ENCODE peak calls at places on chromosomes 6 and 20, in five cellular contexts. One of them, this sample, is unnamed.

GRCh38 chr6:75381878-75382633 is 97.5 kb upstream of the TMEM30A start:
- DNase-seq in GM23248: no peak
- DNase-seq in SK-N-SH: peak
- DNase-seq in HCT116: no peak
- DNase-seq in neural progenitor cell: no peak
- DNase-seq in this sample: no peak

GRCh38 chr6:158662607-158663464 is 13.0 kb downstream of the SYTL3 start:
- DNase-seq in GM23248: no peak
- DNase-seq in SK-N-SH: no peak
- DNase-seq in HCT116: no peak
- DNase-seq in neural progenitor cell: no peak
- DNase-seq in this sample: peak

GRCh38 chr6:77030929-77031674 is 432.2 kb downstream of the HTR1B start:
- DNase-seq in GM23248: no peak
- DNase-seq in SK-N-SH: no peak
- DNase-seq in HCT116: no peak
- DNase-seq in neural progenitor cell: no peak
- DNase-seq in this sample: no peak

GRCh38 chr6:43706788-43707187 is 19.2 kb upstream of the MRPS18A start:
- DNase-seq in GM23248: no peak
- DNase-seq in SK-N-SH: no peak
- DNase-seq in HCT116: no peak
- DNase-seq in neural progenitor cell: no peak
- DNase-seq in this sample: no peak

GRCh38 chr6:169253745-169254238 is at the start of gene THBS2:
- DNase-seq in GM23248: peak
- DNase-seq in SK-N-SH: no peak
- DNase-seq in HCT116: no peak
- DNase-seq in neural progenitor cell: peak
- DNase-seq in this sample: no peak

GRCh38 chr6:111771084-111771411 is 102.2 kb downstream of the FYN start:
- DNase-seq in GM23248: no peak
- DNase-seq in SK-N-SH: no peak
- DNase-seq in HCT116: no peak
- DNase-seq in neural progenitor cell: peak
- DNase-seq in this sample: no peak

GRCh38 chr6:124490123-124490522 is 472.1 kb upstream of the RNF217 start:
- DNase-seq in GM23248: no peak
- DNase-seq in SK-N-SH: no peak
- DNase-seq in HCT116: no peak
- DNase-seq in neural progenitor cell: no peak
- DNase-seq in this sample: no peak

GRCh38 chr6:293185-294174 is 1.2 kb downstream of the DUSP22 start:
- DNase-seq in GM23248: peak
- DNase-seq in SK-N-SH: no peak
- DNase-seq in HCT116: no peak
- DNase-seq in neural progenitor cell: peak
- DNase-seq in this sample: peak

GRCh38 chr6:20708367-20709124 is 174.3 kb downstream of the CDKAL1 start:
- DNase-seq in GM23248: no peak
- DNase-seq in SK-N-SH: no peak
- DNase-seq in HCT116: no peak
- DNase-seq in neural progenitor cell: peak
- DNase-seq in this sample: no peak

GRCh38 chr6:31782126-31782941 is 5.2 kb upstream of the VWA7 start:
- DNase-seq in GM23248: no peak
- DNase-seq in SK-N-SH: no peak
- DNase-seq in HCT116: no peak
- DNase-seq in neural progenitor cell: no peak
- DNase-seq in this sample: no peak

GRCh38 chr6:158047120-158047518 is 65.5 kb downstream of the SYNJ2 start:
- DNase-seq in GM23248: peak
- DNase-seq in SK-N-SH: no peak
- DNase-seq in HCT116: no peak
- DNase-seq in neural progenitor cell: no peak
- DNase-seq in this sample: peak

GRCh38 chr20:36845288-36845969 is 30.5 kb upstream of the TLDC2 start:
- DNase-seq in GM23248: no peak
- DNase-seq in SK-N-SH: no peak
- DNase-seq in HCT116: no peak
- DNase-seq in neural progenitor cell: peak
- DNase-seq in this sample: no peak

GRCh38 chr6:2229039-2229438 is 16.4 kb downstream of the GMDS start:
- DNase-seq in GM23248: no peak
- DNase-seq in SK-N-SH: no peak
- DNase-seq in HCT116: no peak
- DNase-seq in neural progenitor cell: no peak
- DNase-seq in this sample: no peak

GRCh38 chr6:95280690-95281273 is 296.6 kb upstream of the MANEA start:
- DNase-seq in GM23248: peak
- DNase-seq in SK-N-SH: peak
- DNase-seq in HCT116: peak
- DNase-seq in neural progenitor cell: peak
- DNase-seq in this sample: peak
- TF ChIP-seq EZH2phosphoT487 in GM23248: no peak
- TF ChIP-seq EZH2phosphoT487 in SK-N-SH: no peak
- TF ChIP-seq EZH2phosphoT487 in HCT116: no peak
- TF ChIP-seq EZH2phosphoT487 in neural progenitor cell: no peak
- TF ChIP-seq EZH2phosphoT487 in this sample: no peak

GRCh38 chr6:108168026-108168463 is 2.2 kb downstream of the NR2E1 start:
- DNase-seq in GM23248: no peak
- DNase-seq in SK-N-SH: no peak
- DNase-seq in HCT116: no peak
- DNase-seq in neural progenitor cell: peak
- DNase-seq in this sample: no peak

GRCh38 chr6:108168501-108168979 is 2.7 kb downstream of the NR2E1 start:
- DNase-seq in GM23248: peak
- DNase-seq in SK-N-SH: peak
- DNase-seq in HCT116: no peak
- DNase-seq in neural progenitor cell: peak
- DNase-seq in this sample: no peak

GRCh38 chr6:108166664-108167448 is 1.0 kb downstream of the NR2E1 start:
- DNase-seq in GM23248: no peak
- DNase-seq in SK-N-SH: peak
- DNase-seq in HCT116: no peak
- DNase-seq in neural progenitor cell: peak
- DNase-seq in this sample: no peak

GRCh38 chr6:108165714-108166663 is at the start of gene NR2E1:
- DNase-seq in GM23248: peak
- DNase-seq in SK-N-SH: peak
- DNase-seq in HCT116: no peak
- DNase-seq in neural progenitor cell: peak
- DNase-seq in this sample: no peak

GRCh38 chr6:108167449-108167903 is 1.7 kb downstream of the NR2E1 start:
- DNase-seq in GM23248: no peak
- DNase-seq in SK-N-SH: no peak
- DNase-seq in HCT116: no peak
- DNase-seq in neural progenitor cell: peak
- DNase-seq in this sample: no peak
- TF ChIP-seq EZH2phosphoT487 in GM23248: no peak
- TF ChIP-seq EZH2phosphoT487 in SK-N-SH: no peak
- TF ChIP-seq EZH2phosphoT487 in HCT116: no peak
- TF ChIP-seq EZH2phosphoT487 in neural progenitor cell: no peak
- TF ChIP-seq EZH2phosphoT487 in this sample: no peak

DNA sequence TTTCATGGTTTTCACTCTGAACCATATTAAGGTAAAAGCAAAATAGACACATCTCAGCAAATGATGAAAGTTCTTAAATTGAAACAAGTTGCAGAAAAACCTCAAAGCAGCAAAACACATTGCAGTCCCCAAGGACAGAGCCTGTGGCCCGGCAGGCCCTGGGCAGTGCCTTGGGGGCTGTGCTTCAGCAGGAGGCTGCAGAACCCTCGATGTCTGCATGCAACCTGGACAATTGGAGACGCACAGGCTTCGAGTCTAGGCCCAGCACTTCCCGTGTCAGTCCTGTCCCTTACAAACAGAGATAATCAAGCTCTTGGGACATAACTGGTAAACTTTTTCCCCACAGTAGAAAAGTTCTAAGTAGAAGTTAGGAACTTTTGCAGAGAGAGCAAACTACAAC is 9.2 kb downstream of the PYGB start:
- DNase-seq in GM23248: no peak
- DNase-seq in SK-N-SH: no peak
- DNase-seq in HCT116: no peak
- DNase-seq in neural progenitor cell: no peak
- DNase-seq in this sample: no peak
- TF ChIP-seq EZH2phosphoT487 in GM23248: no peak
- TF ChIP-seq EZH2phosphoT487 in SK-N-SH: no peak
- TF ChIP-seq EZH2phosphoT487 in HCT116: no peak
- TF ChIP-seq EZH2phosphoT487 in neural progenitor cell: no peak
- TF ChIP-seq EZH2phosphoT487 in this sample: no peak

DNA sequence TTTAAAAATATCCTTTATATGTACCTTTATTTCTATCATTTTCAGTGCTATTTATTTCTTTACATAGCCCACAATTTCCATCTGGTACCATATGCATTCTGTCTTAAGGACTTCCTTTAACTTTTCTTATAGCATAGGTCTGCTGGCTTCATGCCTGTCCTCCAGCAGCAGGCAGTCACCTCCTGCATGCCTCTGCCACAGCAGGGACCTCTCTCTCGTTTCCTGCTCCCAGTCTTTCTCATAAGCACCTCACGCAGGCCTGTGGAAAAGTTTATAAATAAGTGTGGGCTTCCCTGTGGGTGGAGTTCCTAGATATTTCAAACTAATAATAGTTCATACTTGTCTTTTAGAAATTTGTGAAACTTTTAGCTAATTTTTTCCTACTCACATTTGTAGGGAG is 133.9 kb downstream of the KCNQ5 start:
- DNase-seq in GM23248: no peak
- DNase-seq in SK-N-SH: no peak
- DNase-seq in HCT116: no peak
- DNase-seq in neural progenitor cell: no peak
- DNase-seq in this sample: no peak
- TF ChIP-seq EZH2phosphoT487 in GM23248: no peak
- TF ChIP-seq EZH2phosphoT487 in SK-N-SH: no peak
- TF ChIP-seq EZH2phosphoT487 in HCT116: no peak
- TF ChIP-seq EZH2phosphoT487 in neural progenitor cell: no peak
- TF ChIP-seq EZH2phosphoT487 in this sample: no peak

DNA sequence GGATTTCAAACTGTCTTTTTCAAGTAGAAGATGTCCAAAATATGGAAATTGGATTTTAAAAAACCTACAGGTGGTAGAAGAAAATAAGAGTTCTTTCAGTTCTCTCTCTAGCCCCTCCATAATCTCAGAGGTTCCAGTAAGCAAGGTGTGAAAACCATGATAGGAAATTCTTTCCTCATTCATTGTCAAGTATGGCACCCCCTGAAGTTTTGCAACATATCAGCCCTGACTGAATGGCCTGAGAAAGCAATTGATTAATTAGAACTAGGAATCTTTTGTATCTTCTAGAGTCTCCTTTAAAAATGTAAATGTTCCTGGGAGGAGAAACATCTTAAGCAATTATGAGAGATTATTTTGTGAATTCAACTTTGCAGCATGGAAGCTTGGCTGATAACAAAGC is 198.7 kb upstream of the STXBP5 start:
- DNase-seq in GM23248: no peak
- DNase-seq in SK-N-SH: no peak
- DNase-seq in HCT116: no peak
- DNase-seq in neural progenitor cell: no peak
- DNase-seq in this sample: no peak
- TF ChIP-seq EZH2phosphoT487 in GM23248: no peak
- TF ChIP-seq EZH2phosphoT487 in SK-N-SH: no peak
- TF ChIP-seq EZH2phosphoT487 in HCT116: no peak
- TF ChIP-seq EZH2phosphoT487 in neural progenitor cell: no peak
- TF ChIP-seq EZH2phosphoT487 in this sample: no peak

GRCh38 chr6:130794010-130794675 is 33.1 kb upstream of the SMLR1 start:
- DNase-seq in GM23248: no peak
- DNase-seq in SK-N-SH: no peak
- DNase-seq in HCT116: no peak
- DNase-seq in neural progenitor cell: no peak
- DNase-seq in this sample: no peak

GRCh38 chr6:130794686-130795085 is 32.5 kb upstream of the SMLR1 start:
- DNase-seq in GM23248: no peak
- DNase-seq in SK-N-SH: no peak
- DNase-seq in HCT116: no peak
- DNase-seq in neural progenitor cell: no peak
- DNase-seq in this sample: no peak

GRCh38 chr6:130796313-130796905 is 30.8 kb upstream of the SMLR1 start:
- DNase-seq in GM23248: peak
- DNase-seq in SK-N-SH: peak
- DNase-seq in HCT116: no peak
- DNase-seq in neural progenitor cell: no peak
- DNase-seq in this sample: peak
- TF ChIP-seq EZH2phosphoT487 in GM23248: no peak
- TF ChIP-seq EZH2phosphoT487 in SK-N-SH: no peak
- TF ChIP-seq EZH2phosphoT487 in HCT116: no peak
- TF ChIP-seq EZH2phosphoT487 in neural progenitor cell: no peak
- TF ChIP-seq EZH2phosphoT487 in this sample: no peak

GRCh38 chr6:151325075-151326050 is 66.0 kb downstream of the ZBTB2 start:
- DNase-seq in GM23248: peak
- DNase-seq in SK-N-SH: peak
- DNase-seq in HCT116: peak
- DNase-seq in neural progenitor cell: peak
- DNase-seq in this sample: peak
- TF ChIP-seq EZH2phosphoT487 in GM23248: no peak
- TF ChIP-seq EZH2phosphoT487 in SK-N-SH: no peak
- TF ChIP-seq EZH2phosphoT487 in HCT116: no peak
- TF ChIP-seq EZH2phosphoT487 in neural progenitor cell: no peak
- TF ChIP-seq EZH2phosphoT487 in this sample: no peak

GRCh38 chr6:38239719-38240451 is 399.8 kb downstream of the BTBD9 start:
- DNase-seq in GM23248: peak
- DNase-seq in SK-N-SH: no peak
- DNase-seq in HCT116: no peak
- DNase-seq in neural progenitor cell: no peak
- DNase-seq in this sample: peak
- TF ChIP-seq EZH2phosphoT487 in GM23248: no peak
- TF ChIP-seq EZH2phosphoT487 in SK-N-SH: no peak
- TF ChIP-seq EZH2phosphoT487 in HCT116: no peak
- TF ChIP-seq EZH2phosphoT487 in neural progenitor cell: no peak
- TF ChIP-seq EZH2phosphoT487 in this sample: no peak

DNA sequence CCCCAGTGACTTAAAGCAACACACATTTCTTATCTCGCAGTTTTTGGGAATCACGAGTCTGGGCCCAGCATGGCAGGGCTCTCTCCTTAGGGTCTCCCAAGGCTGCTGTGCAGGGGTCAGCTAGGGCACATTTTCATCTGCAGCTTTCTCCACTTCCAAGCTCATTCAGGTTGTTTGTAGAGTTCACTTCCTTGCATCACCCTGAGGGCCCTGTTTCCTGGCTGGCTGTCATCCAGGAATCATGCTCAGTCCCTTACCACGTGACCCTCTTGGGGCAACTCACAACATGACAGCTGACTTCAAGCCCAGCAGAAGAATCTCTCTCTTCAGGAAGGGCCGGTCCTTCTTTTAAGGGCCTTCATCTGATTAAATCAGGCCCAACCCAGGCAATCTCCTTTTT is 21.3 kb downstream of the SNAP25 start:
- DNase-seq in GM23248: no peak
- DNase-seq in SK-N-SH: no peak
- DNase-seq in HCT116: no peak
- DNase-seq in neural progenitor cell: no peak
- DNase-seq in this sample: peak
- TF ChIP-seq EZH2phosphoT487 in GM23248: no peak
- TF ChIP-seq EZH2phosphoT487 in SK-N-SH: no peak
- TF ChIP-seq EZH2phosphoT487 in HCT116: no peak
- TF ChIP-seq EZH2phosphoT487 in neural progenitor cell: no peak
- TF ChIP-seq EZH2phosphoT487 in this sample: no peak

GRCh38 chr6:99297415-99297814 is 52.1 kb downstream of the FAXC start:
- DNase-seq in GM23248: no peak
- DNase-seq in SK-N-SH: no peak
- DNase-seq in HCT116: no peak
- DNase-seq in neural progenitor cell: no peak
- DNase-seq in this sample: no peak
- TF ChIP-seq EZH2phosphoT487 in GM23248: no peak
- TF ChIP-seq EZH2phosphoT487 in SK-N-SH: no peak
- TF ChIP-seq EZH2phosphoT487 in HCT116: no peak
- TF ChIP-seq EZH2phosphoT487 in neural progenitor cell: no peak
- TF ChIP-seq EZH2phosphoT487 in this sample: no peak

This sample was measured in PC-3.